ENCODE peak calls at places on chromosomes 6 and 20, in five cellular contexts. O is cardiac fibroblast, J is left ventricle myocardium inferior, G is bronchial epithelial cell, M is endothelial cell. K is an unnamed sample.

GRCh38 chr20:35117148-35117547 is 24.5 kb upstream of the TRPC4AP start:
- DNase-seq in G (no peak), M (no peak), O (peak; percentile 62), J (no peak), K (no peak)

GRCh38 chr6:42791706-42792320 is 10.0 kb downstream of the BICRAL start:
- DNase-seq in O (peak; percentile 45), J (no peak), G (peak; percentile 72), M (no peak), K (no peak)

GRCh38 chr20:24956001-24956761 is 7.1 kb downstream of the CST7 start:
- DNase-seq in G (no peak), J (no peak), M (no peak), O (no peak), K (no peak)

GRCh38 chr6:51541847-51542246 is 545.6 kb downstream of the PKHD1 start:
- DNase-seq in M (no peak), J (no peak), G (peak; percentile 56), O (no peak), K (no peak)

GRCh38 chr6:98832282-98833100 is 1.9 kb upstream of the POU3F2 start:
- DNase-seq in J (no peak), M (peak; percentile 27), O (peak; percentile 89), G (peak; percentile 81), K (no peak)

GRCh38 chr6:127177030-127177928 is 58.8 kb downstream of the RSPO3 start:
- DNase-seq in O (peak; percentile 79), G (no peak), M (no peak), J (no peak), K (no peak)

GRCh38 chr6:23218751-23219150 is 649.4 kb downstream of the HDGFL1 start:
- DNase-seq in J (no peak), O (no peak), G (no peak), M (peak; percentile 3), K (no peak)

GRCh38 chr6:23180504-23181293 is 611.3 kb downstream of the HDGFL1 start:
- DNase-seq in O (peak; percentile 61), M (no peak), G (no peak), J (peak; percentile 64), K (no peak)

GRCh38 chr6:123044341-123044860 is 48.4 kb downstream of the CLVS2 start:
- DNase-seq in J (no peak), M (no peak), O (no peak), G (no peak), K (no peak)

GRCh38 chr6:11490996-11491395 is 46.6 kb upstream of the TMEM170B start:
- DNase-seq in M (no peak), G (no peak), O (no peak), J (no peak), K (no peak)

GRCh38 chr20:24612799-24613775 is 143.7 kb downstream of the SYNDIG1 start:
- DNase-seq in J (peak; percentile 33), O (no peak), M (no peak), G (no peak), K (no peak)

GRCh38 chr20:1926237-1926636 is 31.0 kb downstream of the SIRPA start:
- DNase-seq in M (no peak), J (no peak), G (no peak), O (no peak), K (no peak)

GRCh38 chr6:161139304-161139765 is 134.5 kb downstream of the AGPAT4 start:
- DNase-seq in G (no peak), J (no peak), M (no peak), O (no peak), K (no peak)

GRCh38 chr20:3238616-3239025 is 369 bp downstream of the SLC4A11 start:
- DNase-seq in M (peak; percentile 38), G (peak; percentile 33), J (no peak), O (peak; percentile 18), K (peak; percentile 73)

GRCh38 chr6:50818673-50819072 is at the start of gene TFAP2B:
- DNase-seq in O (no peak), M (no peak), J (no peak), G (no peak), K (no peak)

DNA sequence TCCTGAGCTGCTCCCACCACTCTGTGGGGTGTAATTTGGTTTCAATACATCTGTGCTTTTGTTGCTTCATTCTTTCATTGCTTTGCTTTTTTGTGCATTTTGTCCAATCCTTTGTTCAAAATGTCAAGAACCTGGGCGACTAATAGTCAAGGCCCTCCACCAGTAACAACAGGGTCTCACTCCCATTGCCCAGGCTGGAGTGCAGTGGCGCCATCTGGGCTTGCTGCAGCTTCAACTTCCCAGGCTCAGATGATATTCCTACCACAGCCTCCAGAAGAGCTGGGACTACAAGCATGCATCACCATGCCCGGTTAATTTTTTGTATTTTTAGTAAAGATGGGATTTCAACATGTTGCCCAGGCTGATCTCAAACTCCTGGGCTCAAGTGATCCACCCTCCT is 169.2 kb downstream of the EYA2 start:
- DNase-seq in O (no peak), J (no peak), M (no peak), G (no peak), K (no peak)
- TF ChIP-seq CTCF in O (no peak), J (no peak), M (no peak), G (no peak), K (no peak)

GRCh38 chr6:4466769-4467480 is 309.3 kb upstream of the CDYL start:
- DNase-seq in G (peak; percentile 94), O (peak; percentile 22), J (no peak), M (no peak), K (no peak)
- TF ChIP-seq CTCF in G (no peak), O (peak; percentile 14), J (no peak), M (no peak), K (no peak)

GRCh38 chr6:15510536-15511247 is 152.1 kb downstream of the DTNBP1 start:
- DNase-seq in O (no peak), J (no peak), G (no peak), M (no peak), K (no peak)

GRCh38 chr6:15511248-15512125 is 151.3 kb downstream of the DTNBP1 start:
- DNase-seq in O (no peak), J (peak; percentile 77), M (no peak), G (no peak), K (no peak)

GRCh38 chr6:15513131-15513771 is 149.6 kb downstream of the DTNBP1 start:
- DNase-seq in O (no peak), G (no peak), M (no peak), J (no peak), K (no peak)

GRCh38 chr6:15513801-15514711 is 148.8 kb downstream of the DTNBP1 start:
- DNase-seq in O (no peak), G (no peak), J (no peak), M (no peak), K (no peak)

DNA sequence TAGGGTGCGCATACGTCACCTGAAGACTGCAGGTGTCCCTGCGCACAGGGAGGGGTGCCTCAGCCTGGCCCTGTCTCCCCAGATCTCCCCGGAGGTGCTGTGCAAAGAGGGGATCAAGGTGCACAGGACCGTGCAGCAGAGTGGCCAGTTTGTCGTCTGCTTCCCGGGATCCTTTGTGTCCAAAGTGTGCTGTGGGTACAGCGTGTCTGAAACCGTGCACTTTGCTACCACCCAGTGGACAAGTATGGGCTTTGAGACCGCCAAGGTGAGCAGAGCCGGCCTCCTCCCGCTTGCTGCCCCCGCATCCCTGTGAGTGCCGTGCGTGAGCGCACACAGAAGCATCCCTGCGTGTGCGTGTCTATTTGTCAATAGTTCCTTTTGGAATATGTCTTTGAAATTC is 150.7 kb downstream of the DTNBP1 start:
- DNase-seq in J (no peak), M (peak; percentile 19), O (no peak), G (no peak), K (no peak)
- TF ChIP-seq CTCF in J (peak; percentile 53), M (no peak), O (no peak), G (no peak), K (no peak)

GRCh38 chr6:155341130-155341828 is 27.0 kb upstream of the TFB1M start:
- DNase-seq in M (no peak), G (peak; percentile 15), O (peak; percentile 90), J (no peak), K (no peak)
- TF ChIP-seq CTCF in M (no peak), G (no peak), O (no peak), J (no peak), K (no peak)

K was measured in activated CD8-positive, alpha-beta T cell treated with anti-CD3 and anti-CD28 coated beads for 36 hours.